ENCODE peak calls at places on chromosomes 6 and 20, in six cellular contexts. Y, M, E, B, I and T are unnamed samples.

GRCh38 chr6:159462446-159462845 is 230.6 kb downstream of the SOD2 start:
- DNase-seq in Y (no peak), M (no peak), E (no peak), B (no peak), I (no peak), T (no peak)

GRCh38 chr6:137315081-137315480 is 95.9 kb upstream of the IFNGR1 start:
- DNase-seq in Y (no peak), M (no peak), E (no peak), B (no peak), I (no peak), T (no peak)

GRCh38 chr6:79812195-79812594 is 135.2 kb downstream of the ELOVL4 start:
- DNase-seq in Y (no peak), M (no peak), E (no peak), B (no peak), I (no peak), T (no peak)

GRCh38 chr6:155693573-155694428 is 238.2 kb upstream of the NOX3 start:
- DNase-seq in Y (no peak), M (peak), E (no peak), B (no peak), I (no peak), T (no peak)

GRCh38 chr6:125658759-125659431 is 90.5 kb upstream of the HEY2 start:
- DNase-seq in Y (no peak), M (no peak), E (no peak), B (no peak), I (no peak), T (no peak)

GRCh38 chr6:25431642-25432307 is 152.6 kb downstream of the CARMIL1 start:
- DNase-seq in Y (no peak), M (no peak), E (no peak), B (no peak), I (no peak), T (no peak)

GRCh38 chr6:11711644-11711993 is 67.0 kb downstream of the ADTRP start:
- DNase-seq in Y (no peak), M (no peak), E (no peak), B (peak), I (no peak), T (no peak)

GRCh38 chr20:1390552-1391403 is 2.1 kb downstream of the FKBP1A start:
- DNase-seq in Y (no peak), M (no peak), E (no peak), B (no peak), I (no peak), T (no peak)

GRCh38 chr6:121435444-121436069 is at the start of gene GJA1:
- DNase-seq in Y (peak), M (no peak), E (peak), B (no peak), I (no peak), T (no peak)

GRCh38 chr20:58711266-58712051 is 18.9 kb downstream of the NPEPL1 start:
- DNase-seq in Y (no peak), M (peak), E (no peak), B (no peak), I (no peak), T (peak)

GRCh38 chr6:34324738-34325444 is 67.6 kb downstream of the NUDT3 start:
- DNase-seq in Y (no peak), M (no peak), E (no peak), B (no peak), I (no peak), T (no peak)

GRCh38 chr20:7841967-7842301 is 98.3 kb downstream of the HAO1 start:
- DNase-seq in Y (no peak), M (no peak), E (peak), B (no peak), I (no peak), T (no peak)

GRCh38 chr6:112066606-112067005 is 12.7 kb downstream of the CCN6 start:
- DNase-seq in Y (no peak), M (no peak), E (no peak), B (no peak), I (no peak), T (no peak)

GRCh38 chr6:151141685-151142084 is 98.1 kb upstream of the AKAP12 start:
- DNase-seq in Y (no peak), M (no peak), E (no peak), B (no peak), I (no peak), T (no peak)

GRCh38 chr6:56226946-56227879 is 20.2 kb downstream of the COL21A1 start:
- DNase-seq in Y (no peak), M (no peak), E (no peak), B (no peak), I (no peak), T (no peak)

GRCh38 chr6:31723245-31723979 is at the start of gene MPIG6B:
- DNase-seq in Y (no peak), M (no peak), E (no peak), B (no peak), I (no peak), T (no peak)

GRCh38 chr6:100719883-100720682 is 161.0 kb downstream of the ASCC3 start:
- DNase-seq in Y (no peak), M (no peak), E (peak), B (no peak), I (no peak), T (no peak)

GRCh38 chr6:39197521-39198500 is 31.5 kb downstream of the KCNK5 start:
- DNase-seq in Y (no peak), M (no peak), E (no peak), B (no peak), I (no peak), T (no peak)

GRCh38 chr20:55057779-55058415 is 582.5 kb downstream of the DOK5 start:
- DNase-seq in Y (no peak), M (no peak), E (no peak), B (no peak), I (no peak), T (no peak)

GRCh38 chr20:2301164-2301622 is 5.4 kb downstream of the TGM3 start:
- DNase-seq in Y (no peak), M (no peak), E (no peak), B (no peak), I (peak), T (no peak)

GRCh38 chr20:58692579-58693225 is at the start of gene NPEPL1:
- DNase-seq in Y (peak), M (peak), E (peak), B (peak), I (peak), T (peak)

GRCh38 chr6:582370-582769 is 74.5 kb downstream of the HUS1B start:
- DNase-seq in Y (no peak), M (no peak), E (no peak), B (no peak), I (no peak), T (no peak)

GRCh38 chr6:3117912-3118352 is 579 bp upstream of the BPHL start:
- DNase-seq in Y (no peak), M (no peak), E (no peak), B (no peak), I (no peak), T (no peak)

GRCh38 chr6:3122823-3123182 is 4.3 kb downstream of the BPHL start:
- DNase-seq in Y (no peak), M (no peak), E (no peak), B (no peak), I (no peak), T (no peak)

GRCh38 chr6:3118353-3119039 is at the start of gene BPHL:
- DNase-seq in Y (peak), M (peak), E (peak), B (peak), I (peak), T (peak)

GRCh38 chr6:3120765-3121089 is 2.2 kb downstream of the BPHL start:
- DNase-seq in Y (no peak), M (no peak), E (no peak), B (no peak), I (no peak), T (no peak)

GRCh38 chr6:3119040-3119723 is 671 bp downstream of the BPHL start:
- DNase-seq in Y (no peak), M (no peak), E (peak), B (no peak), I (no peak), T (no peak)
- TF ChIP-seq CTCF in Y (no peak), M (no peak), E (no peak), B (no peak), I (no peak), T (no peak)

DNA sequence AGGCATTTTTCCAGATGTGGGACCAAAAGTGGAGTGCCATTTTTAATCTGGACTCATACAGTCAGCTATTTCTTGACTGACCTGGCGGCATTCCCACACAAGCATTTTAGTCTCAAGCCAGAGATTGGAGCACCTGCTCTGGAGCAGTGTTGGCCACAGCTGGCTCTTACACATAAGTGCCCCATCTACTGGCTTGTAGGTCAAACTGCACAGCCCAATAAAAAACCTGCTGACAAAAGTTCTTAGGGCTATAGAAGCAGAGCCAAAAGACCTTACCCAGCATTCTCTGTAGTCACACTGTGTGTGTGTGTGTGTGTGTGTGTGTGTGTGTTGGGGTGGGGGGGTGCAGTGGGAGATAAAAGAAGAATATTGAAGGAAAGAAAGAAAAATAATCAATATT is 38.6 kb upstream of the SENP6 start:
- DNase-seq in Y (no peak), M (no peak), E (peak), B (no peak), I (no peak), T (no peak)
- TF ChIP-seq CTCF in Y (peak), M (no peak), E (no peak), B (no peak), I (no peak), T (no peak)

GRCh38 chr6:48567016-48567415 is 456.0 kb upstream of the PTCHD4 start:
- DNase-seq in Y (no peak), M (no peak), E (no peak), B (no peak), I (no peak), T (no peak)

GRCh38 chr6:48564036-48564820 is 453.2 kb upstream of the PTCHD4 start:
- DNase-seq in Y (no peak), M (no peak), E (no peak), B (no peak), I (no peak), T (no peak)

GRCh38 chr6:48570656-48571055 is 459.7 kb upstream of the PTCHD4 start:
- DNase-seq in Y (no peak), M (no peak), E (no peak), B (no peak), I (no peak), T (no peak)

GRCh38 chr6:48563426-48563825 is 452.4 kb upstream of the PTCHD4 start:
- DNase-seq in Y (no peak), M (no peak), E (no peak), B (no peak), I (no peak), T (no peak)

DNA sequence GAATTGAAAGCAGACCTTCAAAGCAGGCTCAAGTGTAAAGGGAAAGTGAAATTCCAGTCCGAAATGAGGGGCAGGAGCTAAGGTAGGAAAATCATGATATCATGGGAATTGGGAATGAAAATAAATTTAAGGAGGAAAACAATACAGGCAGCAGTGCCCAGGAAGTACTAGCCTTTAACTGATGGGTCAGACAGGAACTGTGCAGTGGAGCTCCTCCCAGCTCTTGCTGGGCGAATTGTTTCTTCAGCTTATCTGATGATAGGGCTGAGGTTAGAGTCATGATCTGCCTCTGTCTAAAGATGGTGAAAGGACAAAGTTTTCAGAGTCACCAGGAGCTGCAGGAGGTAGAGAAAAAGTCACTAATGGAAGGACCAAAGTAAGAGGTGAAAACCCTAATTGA is 457.9 kb upstream of the PTCHD4 start:
- DNase-seq in Y (no peak), M (no peak), E (no peak), B (no peak), I (no peak), T (no peak)
- TF ChIP-seq CTCF in Y (no peak), M (no peak), E (no peak), B (no peak), I (no peak), T (no peak)

GRCh38 chr20:34709836-34710567 is 5.9 kb downstream of the TP53INP2 start:
- DNase-seq in Y (peak), M (peak), E (peak), B (peak), I (peak), T (no peak)
- TF ChIP-seq CTCF in Y (peak), M (no peak), E (peak), B (no peak), I (peak), T (peak)

GRCh38 chr20:44651507-44652373 is at the start of gene ADA:
- DNase-seq in Y (peak), M (peak), E (peak), B (peak), I (peak), T (peak)
- TF ChIP-seq CTCF in Y (peak), M (no peak), E (no peak), B (no peak), I (no peak), T (no peak)

GRCh38 chr20:49961413-49961812 is 21.4 kb upstream of the SNAI1 start:
- DNase-seq in Y (no peak), M (no peak), E (no peak), B (no peak), I (no peak), T (no peak)

GRCh38 chr20:49956689-49957443 is 20.7 kb downstream of the RNF114 start:
- DNase-seq in Y (no peak), M (no peak), E (no peak), B (no peak), I (no peak), T (no peak)

GRCh38 chr20:49955167-49955566 is 19.0 kb downstream of the RNF114 start:
- DNase-seq in Y (no peak), M (no peak), E (no peak), B (no peak), I (no peak), T (no peak)

GRCh38 chr20:49957487-49957938 is 21.3 kb downstream of the RNF114 start:
- DNase-seq in Y (no peak), M (peak), E (no peak), B (no peak), I (no peak), T (no peak)
- TF ChIP-seq CTCF in Y (no peak), M (no peak), E (no peak), B (no peak), I (no peak), T (no peak)